ENCODE peak calls at places on chromosomes 4 and X, in ten cellular contexts. One of them, this sample, is unnamed.

GRCh38 chr4:109752545-109752944 is 22.7 kb upstream of the PLA2G12A start:
- DNase-seq in NB4: peak; percentile 24
- DNase-seq in K562: no peak
- DNase-seq in spleen: no peak
- DNase-seq in ovary: no peak
- DNase-seq in GM12878: no peak
- DNase-seq in heart left ventricle: no peak
- DNase-seq in uterus: no peak
- DNase-seq in A549: no peak
- DNase-seq in prostate gland: no peak
- DNase-seq in this sample: no peak

GRCh38 chrX:77493677-77494553 is 46.7 kb downstream of the FGF16 start:
- DNase-seq in NB4: peak; percentile 7
- DNase-seq in K562: peak; percentile 14
- DNase-seq in spleen: no peak
- DNase-seq in ovary: no peak
- DNase-seq in GM12878: no peak
- DNase-seq in heart left ventricle: no peak
- DNase-seq in uterus: no peak
- DNase-seq in A549: peak; percentile 13
- DNase-seq in prostate gland: no peak
- DNase-seq in this sample: no peak

GRCh38 chr4:139913398-139913990 is 240.5 kb downstream of the MAML3 start:
- DNase-seq in NB4: no peak
- DNase-seq in K562: no peak
- DNase-seq in spleen: no peak
- DNase-seq in ovary: peak; percentile 51
- DNase-seq in GM12878: no peak
- DNase-seq in heart left ventricle: no peak
- DNase-seq in uterus: no peak
- DNase-seq in A549: no peak
- DNase-seq in prostate gland: no peak
- DNase-seq in this sample: no peak

GRCh38 chr4:69860007-69860406 is at the start of gene SULT1E1:
- DNase-seq in NB4: no peak
- DNase-seq in K562: no peak
- DNase-seq in spleen: no peak
- DNase-seq in ovary: no peak
- DNase-seq in GM12878: no peak
- DNase-seq in heart left ventricle: no peak
- DNase-seq in uterus: no peak
- DNase-seq in A549: no peak
- DNase-seq in prostate gland: no peak
- DNase-seq in this sample: no peak

GRCh38 chrX:134373736-134374135 is 86.2 kb upstream of the HPRT1 start:
- DNase-seq in NB4: peak; percentile 13
- DNase-seq in K562: peak; percentile 9
- DNase-seq in spleen: no peak
- DNase-seq in ovary: no peak
- DNase-seq in GM12878: no peak
- DNase-seq in heart left ventricle: no peak
- DNase-seq in uterus: no peak
- DNase-seq in A549: peak; percentile 1
- DNase-seq in prostate gland: no peak
- DNase-seq in this sample: no peak

GRCh38 chr4:148795156-148795864 is 353.1 kb upstream of the NR3C2 start:
- DNase-seq in NB4: no peak
- DNase-seq in K562: no peak
- DNase-seq in spleen: no peak
- DNase-seq in ovary: no peak
- DNase-seq in GM12878: no peak
- DNase-seq in heart left ventricle: peak; percentile 45
- DNase-seq in uterus: no peak
- DNase-seq in A549: no peak
- DNase-seq in prostate gland: no peak
- DNase-seq in this sample: no peak

GRCh38 chrX:444305-444704 is 57.6 kb upstream of the PPP2R3B start:
- DNase-seq in NB4: no peak
- DNase-seq in K562: no peak
- DNase-seq in spleen: peak; percentile 27
- DNase-seq in ovary: no peak
- DNase-seq in GM12878: no peak
- DNase-seq in heart left ventricle: no peak
- DNase-seq in uterus: no peak
- DNase-seq in A549: no peak
- DNase-seq in prostate gland: no peak
- DNase-seq in this sample: no peak

GRCh38 chr4:155234206-155234605 is 25.8 kb downstream of the NPY2R start:
- DNase-seq in NB4: no peak
- DNase-seq in K562: no peak
- DNase-seq in spleen: no peak
- DNase-seq in ovary: no peak
- DNase-seq in GM12878: no peak
- DNase-seq in heart left ventricle: no peak
- DNase-seq in uterus: no peak
- DNase-seq in A549: no peak
- DNase-seq in prostate gland: no peak
- DNase-seq in this sample: no peak

GRCh38 chr4:961651-962230 is 11.6 kb downstream of the DGKQ start:
- DNase-seq in NB4: no peak
- DNase-seq in K562: no peak
- DNase-seq in spleen: peak; percentile 74
- DNase-seq in ovary: no peak
- DNase-seq in GM12878: no peak
- DNase-seq in heart left ventricle: no peak
- DNase-seq in uterus: no peak
- DNase-seq in A549: no peak
- DNase-seq in prostate gland: no peak
- DNase-seq in this sample: no peak

GRCh38 chr4:962231-963208 is 10.8 kb downstream of the DGKQ start:
- DNase-seq in NB4: no peak
- DNase-seq in K562: no peak
- DNase-seq in spleen: peak; percentile 75
- DNase-seq in ovary: no peak
- DNase-seq in GM12878: no peak
- DNase-seq in heart left ventricle: no peak
- DNase-seq in uterus: peak; percentile 15
- DNase-seq in A549: no peak
- DNase-seq in prostate gland: no peak
- DNase-seq in this sample: no peak

GRCh38 chr4:965048-965765 is 8.2 kb downstream of the DGKQ start:
- DNase-seq in NB4: no peak
- DNase-seq in K562: no peak
- DNase-seq in spleen: peak; percentile 72
- DNase-seq in ovary: no peak
- DNase-seq in GM12878: no peak
- DNase-seq in heart left ventricle: peak; percentile 18
- DNase-seq in uterus: no peak
- DNase-seq in A549: no peak
- DNase-seq in prostate gland: no peak
- DNase-seq in this sample: no peak

GRCh38 chr4:964346-965025 is 8.9 kb downstream of the DGKQ start:
- DNase-seq in NB4: no peak
- DNase-seq in K562: no peak
- DNase-seq in spleen: no peak
- DNase-seq in ovary: no peak
- DNase-seq in GM12878: no peak
- DNase-seq in heart left ventricle: no peak
- DNase-seq in uterus: no peak
- DNase-seq in A549: no peak
- DNase-seq in prostate gland: no peak
- DNase-seq in this sample: no peak

DNA sequence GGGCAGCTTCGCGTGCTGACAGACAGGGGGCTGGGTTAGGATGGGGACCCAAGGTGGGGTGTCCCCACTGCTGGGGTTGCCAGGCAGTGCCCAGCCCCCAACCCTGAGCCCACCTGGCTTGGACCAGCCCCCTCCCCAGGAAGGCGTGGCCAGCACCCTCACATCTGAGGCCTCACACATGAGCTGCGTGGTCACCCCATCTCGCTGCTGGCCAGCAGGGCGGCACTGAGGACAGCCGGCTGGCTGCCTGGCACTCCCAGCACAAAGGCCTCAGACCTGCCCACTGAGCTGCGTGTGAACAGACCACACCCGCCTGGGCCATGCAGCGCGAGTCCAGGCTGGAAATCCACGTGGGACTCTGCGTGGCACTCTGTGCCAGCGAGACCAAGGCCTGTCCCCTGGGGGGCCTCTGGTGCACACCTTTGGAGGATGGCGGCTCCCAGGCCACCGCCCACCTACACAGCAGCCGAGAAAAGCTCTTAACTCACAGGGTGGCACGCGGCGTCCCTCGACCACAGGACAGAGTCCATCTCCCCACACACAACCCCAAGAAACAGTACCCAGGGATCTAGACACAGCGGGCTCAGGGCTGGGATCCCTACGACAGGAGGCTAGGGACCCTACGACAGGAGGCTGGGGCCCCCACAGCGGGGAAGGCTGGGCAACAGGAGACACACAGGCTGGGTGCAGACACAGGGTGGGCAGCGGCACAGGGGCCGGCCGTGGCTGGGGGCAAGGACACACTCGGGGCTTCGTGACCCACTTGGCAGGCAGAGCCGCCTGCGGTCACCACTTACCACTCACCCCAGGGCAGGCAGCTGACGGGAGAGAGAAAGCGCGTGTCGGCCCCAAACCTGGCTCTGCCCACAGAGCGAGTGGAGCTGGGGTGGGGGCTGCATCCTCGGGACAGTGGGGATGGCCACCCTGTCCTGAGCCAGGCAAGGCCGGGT is 9.8 kb downstream of the DGKQ start:
- DNase-seq in NB4: no peak
- DNase-seq in K562: no peak
- DNase-seq in spleen: peak; percentile 70
- DNase-seq in ovary: no peak
- DNase-seq in GM12878: no peak
- DNase-seq in heart left ventricle: no peak
- DNase-seq in uterus: no peak
- DNase-seq in A549: no peak
- DNase-seq in prostate gland: no peak
- DNase-seq in this sample: no peak
- TF ChIP-seq POLR2A in NB4: no peak
- TF ChIP-seq POLR2A in K562: no peak
- TF ChIP-seq POLR2A in spleen: no peak
- TF ChIP-seq POLR2A in ovary: no peak
- TF ChIP-seq POLR2A in GM12878: no peak
- TF ChIP-seq POLR2A in heart left ventricle: no peak
- TF ChIP-seq POLR2A in uterus: no peak
- TF ChIP-seq POLR2A in A549: no peak
- TF ChIP-seq POLR2A in prostate gland: no peak
- TF ChIP-seq POLR2A in this sample: no peak

DNA sequence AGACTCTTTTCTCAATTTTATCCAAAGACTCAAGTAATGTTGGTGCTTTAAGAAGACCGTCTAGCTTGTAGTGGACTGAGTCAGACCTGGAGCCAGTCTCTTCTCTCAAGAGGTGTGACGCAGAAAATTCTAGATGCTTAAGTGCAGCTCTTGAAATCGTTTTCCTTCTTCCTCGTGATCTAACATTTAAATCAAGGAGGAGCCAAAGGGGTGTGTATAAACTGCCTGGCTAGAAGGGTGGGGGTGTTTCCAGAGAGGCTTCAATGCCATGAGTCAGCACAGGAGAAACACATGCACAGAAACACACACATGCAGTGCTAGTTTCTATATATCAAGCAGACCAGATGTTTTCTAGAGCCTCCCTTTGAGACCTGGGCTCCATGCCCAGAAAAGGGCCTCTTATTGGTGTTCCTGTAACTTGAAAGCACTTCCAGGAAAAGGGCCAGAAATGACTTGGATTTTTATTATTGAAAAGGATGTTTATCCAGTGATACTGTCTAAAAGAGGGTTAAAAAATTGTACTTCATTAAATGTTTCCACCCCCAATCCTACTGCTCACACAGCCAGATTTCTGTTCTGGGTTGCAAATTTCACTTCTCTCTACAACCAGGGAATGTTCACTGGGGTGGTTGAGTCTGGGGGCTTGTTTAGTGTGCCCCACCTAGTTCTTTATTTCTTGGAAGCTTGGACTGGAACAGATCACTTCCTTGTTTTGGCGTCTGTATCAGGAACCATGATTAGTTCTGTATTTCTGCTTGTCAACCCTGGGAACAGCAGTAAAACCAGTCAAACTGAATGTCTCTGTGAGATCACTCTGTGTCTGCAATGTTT is at the start of gene CLIC2:
- DNase-seq in NB4: peak; percentile 4
- DNase-seq in K562: peak; percentile 76
- DNase-seq in spleen: no peak
- DNase-seq in ovary: peak; percentile 23
- DNase-seq in GM12878: no peak
- DNase-seq in heart left ventricle: peak; percentile 55
- DNase-seq in uterus: peak; percentile 27
- DNase-seq in A549: peak; percentile 3
- DNase-seq in prostate gland: no peak
- DNase-seq in this sample: peak; percentile 9
- H3K4me3 ChIP-seq in NB4: no peak within 1 kb of the TSS
- H3K4me3 ChIP-seq in K562: peak within 1 kb of the TSS; percentile 51
- H3K4me3 ChIP-seq in spleen: peak within 1 kb of the TSS; percentile 22
- H3K4me3 ChIP-seq in ovary: peak within 1 kb of the TSS; percentile 31
- H3K4me3 ChIP-seq in GM12878: peak within 1 kb of the TSS; percentile 33
- H3K4me3 ChIP-seq in heart left ventricle: peak within 1 kb of the TSS; percentile 50
- H3K4me3 ChIP-seq in uterus: peak within 1 kb of the TSS; percentile 8
- H3K4me3 ChIP-seq in A549: no peak within 1 kb of the TSS
- H3K4me3 ChIP-seq in prostate gland: no peak within 1 kb of the TSS
- H3K4me3 ChIP-seq in this sample: peak within 1 kb of the TSS; percentile 28

DNA sequence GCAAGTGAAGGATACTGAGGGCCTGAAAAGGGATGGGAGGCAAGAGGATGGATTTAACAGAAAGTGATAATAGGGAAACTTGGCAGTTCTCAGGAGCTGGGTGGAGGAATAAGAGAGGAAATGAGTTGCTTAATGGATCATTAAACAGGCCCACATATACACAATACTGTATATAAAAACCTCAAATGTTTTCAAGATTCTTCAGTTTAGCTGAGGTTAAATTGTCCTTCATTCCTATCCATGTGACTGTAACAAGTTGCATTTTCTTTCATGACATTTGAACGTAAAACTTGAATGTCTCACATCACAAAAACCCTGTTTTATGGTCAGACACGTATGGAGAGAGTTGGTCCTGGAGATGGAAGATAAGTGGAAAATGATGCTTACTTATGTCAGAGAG is 76.5 kb upstream of the PLAC8 start:
- DNase-seq in NB4: no peak
- DNase-seq in K562: no peak
- DNase-seq in spleen: no peak
- DNase-seq in ovary: no peak
- DNase-seq in GM12878: no peak
- DNase-seq in heart left ventricle: no peak
- DNase-seq in uterus: no peak
- DNase-seq in A549: no peak
- DNase-seq in prostate gland: no peak
- DNase-seq in this sample: no peak
- TF ChIP-seq POLR2A in NB4: no peak
- TF ChIP-seq POLR2A in K562: no peak
- TF ChIP-seq POLR2A in spleen: no peak
- TF ChIP-seq POLR2A in ovary: no peak
- TF ChIP-seq POLR2A in GM12878: no peak
- TF ChIP-seq POLR2A in heart left ventricle: no peak
- TF ChIP-seq POLR2A in uterus: no peak
- TF ChIP-seq POLR2A in A549: no peak
- TF ChIP-seq POLR2A in prostate gland: no peak
- TF ChIP-seq POLR2A in this sample: no peak

GRCh38 chr4:190018201-190018920 is 8.7 kb downstream of the FRG2 start:
- DNase-seq in NB4: no peak
- DNase-seq in K562: no peak
- DNase-seq in spleen: peak; percentile 55
- DNase-seq in ovary: no peak
- DNase-seq in GM12878: no peak
- DNase-seq in heart left ventricle: no peak
- DNase-seq in uterus: no peak
- DNase-seq in A549: no peak
- DNase-seq in prostate gland: no peak
- DNase-seq in this sample: no peak

GRCh38 chr4:190015538-190016368 is 11.3 kb downstream of the FRG2 start:
- DNase-seq in NB4: no peak
- DNase-seq in K562: no peak
- DNase-seq in spleen: no peak
- DNase-seq in ovary: no peak
- DNase-seq in GM12878: no peak
- DNase-seq in heart left ventricle: no peak
- DNase-seq in uterus: no peak
- DNase-seq in A549: no peak
- DNase-seq in prostate gland: no peak
- DNase-seq in this sample: no peak

GRCh38 chr4:190017357-190018200 is 9.5 kb downstream of the FRG2 start:
- DNase-seq in NB4: no peak
- DNase-seq in K562: no peak
- DNase-seq in spleen: peak; percentile 47
- DNase-seq in ovary: no peak
- DNase-seq in GM12878: no peak
- DNase-seq in heart left ventricle: no peak
- DNase-seq in uterus: no peak
- DNase-seq in A549: no peak
- DNase-seq in prostate gland: no peak
- DNase-seq in this sample: no peak

GRCh38 chr4:190016369-190017289 is 10.4 kb downstream of the FRG2 start:
- DNase-seq in NB4: no peak
- DNase-seq in K562: no peak
- DNase-seq in spleen: peak; percentile 54
- DNase-seq in ovary: no peak
- DNase-seq in GM12878: no peak
- DNase-seq in heart left ventricle: no peak
- DNase-seq in uterus: no peak
- DNase-seq in A549: no peak
- DNase-seq in prostate gland: no peak
- DNase-seq in this sample: no peak

DNA sequence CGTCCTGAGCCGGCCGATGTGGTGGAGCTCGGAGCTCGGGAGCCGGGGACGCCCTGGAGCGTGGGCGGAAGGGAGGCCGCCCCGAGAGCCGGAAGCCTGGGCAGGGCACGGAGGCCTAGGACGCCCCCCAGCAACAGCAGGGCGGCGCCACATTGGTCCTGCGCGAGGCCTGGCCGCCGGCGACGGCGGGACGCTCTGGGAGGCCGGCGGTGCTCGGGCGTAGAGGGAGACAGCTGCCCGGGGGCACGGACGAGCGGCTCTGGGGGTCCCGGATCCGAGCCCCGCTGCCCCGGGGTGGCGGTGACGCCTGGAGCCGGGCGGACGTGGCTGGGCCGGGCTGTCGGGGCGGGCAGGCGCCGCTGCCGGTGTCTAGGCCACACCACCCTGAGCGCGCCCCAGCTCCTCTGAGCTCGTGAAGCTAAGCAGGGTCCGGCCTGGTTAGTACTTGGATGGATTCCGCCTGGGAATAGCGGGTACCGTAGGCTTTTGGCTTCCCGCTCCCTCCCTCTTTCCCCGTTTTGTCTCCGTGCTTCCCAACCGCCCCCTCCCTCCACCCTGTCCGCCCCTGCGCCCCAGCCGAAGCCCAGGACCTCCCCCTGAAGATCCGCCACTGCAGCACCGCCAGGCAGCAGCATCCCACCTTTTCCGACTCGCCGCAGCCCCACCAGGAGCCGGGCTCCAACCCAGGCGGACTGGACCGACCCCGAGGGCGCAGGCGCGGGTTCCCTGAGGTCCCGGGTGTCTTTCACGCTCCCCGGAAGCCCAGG is 12.1 kb downstream of the FRG2 start:
- DNase-seq in NB4: no peak
- DNase-seq in K562: peak; percentile 64
- DNase-seq in spleen: peak; percentile 73
- DNase-seq in ovary: no peak
- DNase-seq in GM12878: no peak
- DNase-seq in heart left ventricle: no peak
- DNase-seq in uterus: no peak
- DNase-seq in A549: no peak
- DNase-seq in prostate gland: no peak
- DNase-seq in this sample: no peak
- H3K4me3 ChIP-seq in NB4: no peak overlapping the region
- H3K4me3 ChIP-seq in K562: peak overlapping the region; percentile 35
- H3K4me3 ChIP-seq in spleen: peak overlapping the region; percentile 14
- H3K4me3 ChIP-seq in ovary: no peak overlapping the region
- H3K4me3 ChIP-seq in GM12878: no peak overlapping the region
- H3K4me3 ChIP-seq in heart left ventricle: no peak overlapping the region
- H3K4me3 ChIP-seq in uterus: no peak overlapping the region
- H3K4me3 ChIP-seq in A549: peak overlapping the region; percentile 18
- H3K4me3 ChIP-seq in prostate gland: no peak overlapping the region
- H3K4me3 ChIP-seq in this sample: peak overlapping the region; percentile 5